ENCODE peak calls at places on chromosomes 4 and X, in ten cellular contexts. U is heart left ventricle; I is naive thymus-derived CD4-positive, alpha-beta T cell; E is aorta; X is tibial artery; V is adrenal gland; G is left lung; W is CD4-positive, CD25-positive, alpha-beta regulatory T cell; P is transverse colon; C is astrocyte. K is an unnamed sample.

GRCh38 chrX:15350329-15350996 is 15.1 kb upstream of the PIGA start:
- DNase-seq in E (no peak), X (no peak), P (no peak), V (no peak), G (no peak), U (no peak), I (no peak), W (no peak), C (no peak), K (no peak)

GRCh38 chr4:159097144-159097543 is 5.7 kb upstream of the RAPGEF2 start:
- DNase-seq in V (no peak), C (no peak), X (no peak), I (no peak), U (no peak), P (no peak), G (no peak), W (no peak), E (no peak), K (no peak)

GRCh38 chr4:99058228-99058627 is 30.4 kb downstream of the ADH5 start:
- DNase-seq in E (no peak), C (no peak), P (no peak), X (no peak), W (no peak), G (no peak), V (no peak), U (peak; percentile 30), I (no peak), K (no peak)

GRCh38 chr4:47519239-47519883 is 34.3 kb downstream of the ATP10D start:
- DNase-seq in I (no peak), G (no peak), P (no peak), V (no peak), W (no peak), U (no peak), X (no peak), E (no peak), C (peak; percentile 57), K (no peak)

GRCh38 chr4:164488114-164488513 is 265.8 kb upstream of the SMIM31 start:
- DNase-seq in P (no peak), X (no peak), V (no peak), I (no peak), U (no peak), C (no peak), G (no peak), E (no peak), W (no peak), K (no peak)

GRCh38 chr4:159153669-159154068 is 50.8 kb downstream of the RAPGEF2 start:
- DNase-seq in E (no peak), X (no peak), P (no peak), G (no peak), U (no peak), V (no peak), I (no peak), W (no peak), C (no peak), K (no peak)

GRCh38 chr4:3287972-3288570 is 4.8 kb upstream of the RGS12 start:
- DNase-seq in C (no peak), E (no peak), G (no peak), I (no peak), P (no peak), X (peak; percentile 60), V (no peak), U (peak; percentile 48), W (no peak), K (peak; percentile 60)

GRCh38 chr4:169756971-169757574 is 671 bp downstream of the HPF1 start:
- DNase-seq in C (no peak), V (no peak), I (no peak), E (no peak), W (no peak), G (no peak), X (no peak), P (no peak), U (no peak), K (no peak)

GRCh38 chr4:177367336-177367735 is 57.7 kb downstream of the NEIL3 start:
- DNase-seq in G (no peak), V (no peak), I (peak; percentile 34), P (no peak), C (peak; percentile 71), W (no peak), X (no peak), U (no peak), E (no peak), K (no peak)

GRCh38 chr4:74308215-74308614 is at the start of gene EPGN:
- DNase-seq in C (no peak), I (peak; percentile 70), E (no peak), G (no peak), P (no peak), W (no peak), X (no peak), V (no peak), U (no peak), K (no peak)

GRCh38 chr4:78552398-78553396 is 1.1 kb downstream of the ANXA3 start:
- DNase-seq in I (no peak), C (peak; percentile 64), X (no peak), G (no peak), E (no peak), V (no peak), W (no peak), U (no peak), P (no peak), K (no peak)

GRCh38 chrX:40459576-40460158 is 121.1 kb upstream of the ATP6AP2 start:
- DNase-seq in P (no peak), X (no peak), W (no peak), E (no peak), U (no peak), G (no peak), C (no peak), I (no peak), V (no peak), K (no peak)
- H3K27ac ChIP-seq in P (no peak overlapping the region), X (no peak overlapping the region), W (no peak overlapping the region), E (no peak overlapping the region), U (no peak overlapping the region), G (no peak overlapping the region), C (no peak overlapping the region), I (no peak overlapping the region), V (no peak overlapping the region), K (no peak overlapping the region)

GRCh38 chr4:142265946-142266345 is 580.2 kb downstream of the INPP4B start:
- DNase-seq in G (no peak), X (no peak), V (no peak), C (no peak), P (no peak), W (no peak), E (no peak), I (no peak), U (no peak), K (no peak)
- H3K4me3 ChIP-seq in G (no peak overlapping the region), X (no peak overlapping the region), V (no peak overlapping the region), C (no peak overlapping the region), P (no peak overlapping the region), W (peak overlapping the region; percentile 61), E (no peak overlapping the region), I (no peak overlapping the region), U (no peak overlapping the region), K (no peak overlapping the region)

GRCh38 chrX:153622661-153623309 is 23.8 kb upstream of the CCNQ start:
- DNase-seq in U (no peak), C (no peak), I (no peak), W (no peak), G (no peak), P (no peak), X (no peak), V (no peak), E (no peak), K (no peak)
- H3K27ac ChIP-seq in U (no peak overlapping the region), C (no peak overlapping the region), I (no peak overlapping the region), W (no peak overlapping the region), G (no peak overlapping the region), P (no peak overlapping the region), X (no peak overlapping the region), V (no peak overlapping the region), E (no peak overlapping the region), K (no peak overlapping the region)

GRCh38 chr4:661231-661630 is 12.8 kb downstream of the ATP5ME start:
- DNase-seq in X (no peak), P (no peak), V (no peak), E (peak; percentile 14), C (no peak), I (no peak), G (no peak), U (no peak), W (no peak), K (no peak)

GRCh38 chr4:661856-662761 is 12.0 kb downstream of the ATP5ME start:
- DNase-seq in C (no peak), V (no peak), E (peak; percentile 70), X (no peak), G (no peak), U (no peak), W (no peak), I (no peak), P (peak; percentile 4), K (no peak)

GRCh38 chr4:663438-664428 is 10.3 kb downstream of the ATP5ME start:
- DNase-seq in W (peak; percentile 67), C (no peak), G (peak; percentile 64), P (peak; percentile 71), V (no peak), X (no peak), I (peak; percentile 73), E (peak; percentile 82), U (peak; percentile 63), K (peak; percentile 89)

GRCh38 chr4:664713-665231 is 9.3 kb downstream of the ATP5ME start:
- DNase-seq in G (peak; percentile 27), V (no peak), E (peak; percentile 55), X (no peak), U (no peak), I (no peak), P (no peak), W (no peak), C (no peak), K (no peak)

GRCh38 chr4:663046-663437 is 11.0 kb downstream of the ATP5ME start:
- DNase-seq in V (no peak), C (no peak), W (no peak), G (no peak), E (peak; percentile 71), X (no peak), I (no peak), P (no peak), U (no peak), K (no peak)
- H3K4me3 ChIP-seq in V (peak overlapping the region; percentile 55), C (peak overlapping the region; percentile 39), W (no peak overlapping the region), G (peak overlapping the region; percentile 87), E (peak overlapping the region; percentile 9), X (peak overlapping the region; percentile 48), I (peak overlapping the region; percentile 86), P (peak overlapping the region; percentile 55), U (peak overlapping the region; percentile 74), K (peak overlapping the region; percentile 78)

GRCh38 chrX:10101269-10101668 is 55.5 kb upstream of the CLCN4 start:
- DNase-seq in G (no peak), E (no peak), C (no peak), X (no peak), I (no peak), V (no peak), W (no peak), P (no peak), U (no peak), K (no peak)

GRCh38 chrX:10099411-10099810 is 57.4 kb upstream of the CLCN4 start:
- DNase-seq in C (no peak), X (no peak), I (no peak), U (no peak), V (no peak), E (no peak), W (no peak), P (no peak), G (no peak), K (no peak)

GRCh38 chrX:10104958-10105658 is 51.7 kb upstream of the CLCN4 start:
- DNase-seq in G (no peak), U (no peak), E (no peak), V (no peak), C (no peak), X (peak; percentile 67), W (no peak), I (no peak), P (no peak), K (no peak)

GRCh38 chrX:10102046-10102704 is 54.6 kb upstream of the CLCN4 start:
- DNase-seq in W (no peak), I (no peak), U (no peak), X (no peak), V (no peak), E (no peak), C (no peak), P (no peak), G (no peak), K (no peak)

GRCh38 chrX:10103023-10103422 is 53.8 kb upstream of the CLCN4 start:
- DNase-seq in C (peak; percentile 60), P (no peak), W (no peak), G (no peak), V (no peak), E (no peak), I (no peak), U (no peak), X (no peak), K (no peak)
- H3K27ac ChIP-seq in C (peak overlapping the region; percentile 25), P (no peak overlapping the region), W (no peak overlapping the region), G (no peak overlapping the region), V (no peak overlapping the region), E (peak overlapping the region; percentile 35), I (no peak overlapping the region), U (no peak overlapping the region), X (peak overlapping the region; percentile 80), K (no peak overlapping the region)

K was measured in upper lobe of right lung.